ENCODE peak calls at places on chromosomes 16 and 17, in eight cellular contexts. V is left lung, X is T-helper 1 cell, G is BJ, H is mesothelial cell of epicardium, Z is head of caudate nucleus, D is SK-N-SH, A is GDM1. P is an unnamed sample.

GRCh38 chr17:45357364-45357997 is 40.7 kb upstream of the MAP3K14 start:
- DNase-seq in V (no peak), X (no peak), G (no peak), H (no peak), Z (no peak), D (no peak), A (no peak), P (no peak)

GRCh38 chr17:944266-944665 is 35.3 kb downstream of the NXN start:
- DNase-seq in V (no peak), X (no peak), G (no peak), H (no peak), Z (no peak), D (no peak), A (peak), P (no peak)

GRCh38 chr17:17043668-17044226 is 1.5 kb downstream of the MPRIP start:
- DNase-seq in V (no peak), X (no peak), G (no peak), H (no peak), Z (no peak), D (no peak), A (no peak), P (no peak)

GRCh38 chr17:44828919-44829557 is 1.0 kb downstream of the GJC1 start:
- DNase-seq in V (no peak), X (no peak), G (no peak), H (no peak), Z (no peak), D (no peak), A (peak), P (no peak)

GRCh38 chr16:795580-796229 is 4.8 kb downstream of the GNG13 start:
- DNase-seq in V (no peak), X (peak), G (no peak), H (no peak), Z (no peak), D (no peak), A (no peak), P (no peak)

GRCh38 chr17:59001158-59001814 is 105.4 kb downstream of the TRIM37 start:
- DNase-seq in V (peak), X (peak), G (peak), H (no peak), Z (no peak), D (no peak), A (peak), P (peak)

GRCh38 chr16:27736431-27736830 is 186.5 kb downstream of the KATNIP start:
- DNase-seq in V (no peak), X (no peak), G (no peak), H (no peak), Z (no peak), D (no peak), A (no peak), P (no peak)

GRCh38 chr17:34068506-34069035 is 186.5 kb upstream of the CCL2 start:
- DNase-seq in V (no peak), X (no peak), G (no peak), H (no peak), Z (no peak), D (no peak), A (no peak), P (no peak)

GRCh38 chr17:76677406-76677805 is 33.4 kb downstream of the MXRA7 start:
- DNase-seq in V (no peak), X (no peak), G (no peak), H (no peak), Z (no peak), D (no peak), A (no peak), P (no peak)

GRCh38 chr16:83676056-83676455 is 131.7 kb upstream of the HSBP1 start:
- DNase-seq in V (no peak), X (no peak), G (no peak), H (no peak), Z (no peak), D (no peak), A (no peak), P (no peak)

GRCh38 chr17:70642059-70642458 is 472.7 kb downstream of the KCNJ2 start:
- DNase-seq in V (no peak), X (no peak), G (no peak), H (no peak), Z (no peak), D (no peak), A (no peak), P (no peak)